ENCODE peak calls at places on chromosome 1, in five cellular contexts. T is ELR; P is GM04503; A is fibroblast of the conjunctiva; F is stimulated activated CD8-positive, alpha-beta memory T cell treated with anti-CD3 and anti-CD28 coated beads, Interleukin-7, amount 100 ng/mL, for 4 hours. N is an unnamed sample.

GRCh38 chr1:3641046-3641760 is 8.7 kb downstream of the WRAP73 start:
- DNase-seq in F (no peak), A (no peak), T (no peak), P (no peak), N (no peak)

GRCh38 chr1:121519042-121519755 is 334.4 kb downstream of the SRGAP2C start:
- DNase-seq in T (peak), F (peak), A (no peak), P (no peak), N (peak)

GRCh38 chr1:27873671-27874384 is 1.5 kb downstream of the THEMIS2 start:
- DNase-seq in T (no peak), P (no peak), A (no peak), F (no peak), N (no peak)

GRCh38 chr1:203307690-203308126 is 2.4 kb downstream of the BTG2 start:
- DNase-seq in A (no peak), F (no peak), P (no peak), T (no peak), N (no peak)

GRCh38 chr1:179087665-179088064 is 5.8 kb downstream of the TOR3A start:
- DNase-seq in T (peak), F (no peak), P (no peak), A (no peak), N (no peak)

GRCh38 chr1:112527266-112528010 is 18.7 kb downstream of the WNT2B start:
- DNase-seq in F (no peak), P (no peak), A (no peak), T (peak), N (peak)

GRCh38 chr1:228668553-228669400 is 66.5 kb upstream of the RHOU start:
- DNase-seq in P (peak), A (peak), T (peak), F (no peak), N (peak)

GRCh38 chr1:222996307-222996983 is 146.6 kb downstream of the TLR5 start:
- DNase-seq in A (no peak), T (no peak), P (no peak), F (no peak), N (no peak)

GRCh38 chr1:227429447-227430359 is 111.4 kb upstream of the CDC42BPA start:
- DNase-seq in A (no peak), P (peak), F (no peak), T (peak), N (peak)

GRCh38 chr1:157968503-157968902 is 24.9 kb upstream of the KIRREL1 start:
- DNase-seq in P (peak), A (peak), T (peak), F (no peak), N (peak)

GRCh38 chr1:118077331-118078055 is 107.5 kb downstream of the SPAG17 start:
- DNase-seq in P (peak), A (peak), F (no peak), T (peak), N (peak)

GRCh38 chr1:44485229-44485932 is 80.3 kb downstream of the RNF220 start:
- DNase-seq in F (no peak), T (peak), P (peak), A (peak), N (peak)

GRCh38 chr1:199742547-199742946 is 285.0 kb upstream of the NR5A2 start:
- DNase-seq in F (no peak), P (peak), A (peak), T (peak), N (peak)

GRCh38 chr1:202154148-202154765 is 6.1 kb downstream of the PTPN7 start:
- DNase-seq in P (no peak), F (no peak), A (no peak), T (no peak), N (no peak)

GRCh38 chr1:165845992-165846748 is 18.8 kb downstream of the UCK2 start:
- DNase-seq in T (no peak), F (no peak), P (no peak), A (no peak), N (no peak)

GRCh38 chr1:233343262-233343661 is 15.7 kb downstream of the MAP3K21 start:
- DNase-seq in T (no peak), A (no peak), P (no peak), F (no peak), N (no peak)

GRCh38 chr1:170461762-170462384 is 70.1 kb upstream of the GORAB start:
- DNase-seq in F (no peak), A (peak), T (peak), P (peak), N (peak)

GRCh38 chr1:248009681-248010080 is 3.8 kb upstream of the OR2L5 start:
- DNase-seq in T (no peak), A (no peak), F (no peak), P (no peak), N (no peak)

GRCh38 chr1:196733091-196733970 is 41.3 kb upstream of the CFHR3 start:
- DNase-seq in P (no peak), A (no peak), F (no peak), T (no peak), N (peak)

GRCh38 chr1:150720703-150721102 is at the start of gene HORMAD1:
- DNase-seq in P (no peak), F (no peak), T (no peak), A (no peak), N (no peak)

GRCh38 chr1:23286401-23286800 is 57.7 kb downstream of the HNRNPR start:
- DNase-seq in P (no peak), A (no peak), F (no peak), T (no peak), N (peak)

GRCh38 chr1:39127513-39127912 is 77.0 kb upstream of the MACF1 start:
- DNase-seq in P (no peak), F (no peak), A (peak), T (no peak), N (peak)

GRCh38 chr1:1778827-1779675 is 781 bp upstream of the NADK start:
- DNase-seq in F (peak), A (no peak), T (peak), P (no peak), N (peak)

GRCh38 chr1:171226757-171227370 is 21.4 kb upstream of the FMO1 start:
- DNase-seq in P (no peak), F (no peak), A (peak), T (peak), N (peak)

GRCh38 chr1:56496158-56496557 is 83.2 kb downstream of the PLPP3 start:
- DNase-seq in T (no peak), F (no peak), P (no peak), A (no peak), N (no peak)

GRCh38 chr1:149927056-149927534 is 508 bp downstream of the SF3B4 start:
- DNase-seq in A (no peak), P (no peak), T (peak), F (no peak), N (peak)

GRCh38 chr1:209150114-209150513 is 433.4 kb upstream of the CAMK1G start:
- DNase-seq in A (peak), F (no peak), P (no peak), T (peak), N (peak)

GRCh38 chr1:40401427-40402201 is 28.1 kb downstream of the SMAP2 start:
- DNase-seq in A (no peak), P (no peak), F (no peak), T (no peak), N (no peak)

GRCh38 chr1:67537647-67538018 is 107.4 kb upstream of the SERBP1 start:
- DNase-seq in F (no peak), P (no peak), T (no peak), A (no peak), N (no peak)

GRCh38 chr1:188027613-188028012 is 1198.9 kb downstream of the PLA2G4A start:
- DNase-seq in P (peak), A (peak), T (peak), F (no peak), N (peak)

GRCh38 chr1:44237721-44238457 is 24.6 kb downstream of the DMAP1 start:
- DNase-seq in T (peak), F (peak), P (no peak), A (no peak), N (peak)

GRCh38 chr1:11693917-11694316 is 2.4 kb downstream of the DRAXIN start:
- DNase-seq in P (no peak), T (no peak), A (no peak), F (no peak), N (no peak)

GRCh38 chr1:248858096-248858890 is 592 bp downstream of the ZNF692 start:
- DNase-seq in T (peak), F (no peak), A (peak), P (no peak), N (peak)

GRCh38 chr1:15959424-15959823 is 16.5 kb downstream of the ZBTB17 start:
- DNase-seq in P (no peak), F (no peak), A (no peak), T (no peak), N (no peak)

N was measured in EL.